ENCODE peak calls at places on chromosomes 7 and 10, in seven cellular contexts. J is left ventricle myocardium superior, B is endothelial cell, C is DMS53, N is GM13976, P is COR-L47, V is neuronal stem cell. Z is an unnamed sample.

GRCh38 chr10:51300617-51301350 is 226.5 kb downstream of the PRKG1 start:
- DNase-seq in V (no peak), N (no peak), P (no peak), C (no peak), J (no peak), B (no peak), Z (peak; percentile 1)

GRCh38 chr7:156777364-156778069 is 115.5 kb downstream of the LMBR1 start:
- DNase-seq in C (no peak), V (no peak), J (no peak), P (no peak), N (peak; percentile 28), B (no peak), Z (no peak)

GRCh38 chr10:128203028-128203427 is 76.8 kb upstream of the MKI67 start:
- DNase-seq in V (no peak), B (no peak), J (no peak), C (no peak), P (no peak), N (no peak), Z (no peak)

GRCh38 chr10:132434405-132435005 is 37.5 kb downstream of the PWWP2B start:
- DNase-seq in C (peak; percentile 44), N (no peak), J (peak; percentile 79), B (no peak), P (no peak), V (no peak), Z (no peak)

GRCh38 chr10:76341740-76342139 is 910.3 kb downstream of the LRMDA start:
- DNase-seq in J (no peak), B (no peak), P (no peak), N (no peak), V (no peak), C (no peak), Z (peak; percentile 21)

GRCh38 chr10:50653142-50653541 is 29.4 kb upstream of the SGMS1 start:
- DNase-seq in N (peak; percentile 17), C (peak; percentile 54), J (no peak), V (no peak), B (no peak), P (no peak), Z (peak; percentile 11)

GRCh38 chr7:127937066-127937680 is 94.1 kb downstream of the LRRC4 start:
- DNase-seq in B (no peak), C (no peak), P (peak; percentile 29), V (no peak), N (no peak), J (no peak), Z (peak; percentile 96)

GRCh38 chr10:3886666-3887251 is 101.8 kb upstream of the KLF6 start:
- DNase-seq in P (no peak), V (no peak), J (no peak), N (no peak), B (no peak), C (peak; percentile 59), Z (no peak)

GRCh38 chr7:80584778-80585177 is 53.7 kb upstream of the CD36 start:
- DNase-seq in V (no peak), P (no peak), B (no peak), N (no peak), J (no peak), C (peak; percentile 45), Z (peak; percentile 47)

GRCh38 chr7:253491-254336 is 36.3 kb upstream of the FOXL3 start:
- DNase-seq in B (no peak), C (no peak), J (peak; percentile 3), P (no peak), V (no peak), N (no peak), Z (no peak)

GRCh38 chr7:27185013-27185707 is at the start of gene HOXA11:
- DNase-seq in J (no peak), P (no peak), C (peak; percentile 82), N (no peak), B (no peak), V (no peak), Z (peak; percentile 94)

GRCh38 chr7:44291733-44292395 is 33.5 kb downstream of the CAMK2B start:
- DNase-seq in P (no peak), J (no peak), C (no peak), B (no peak), V (no peak), N (no peak), Z (no peak)

GRCh38 chr7:4074407-4074806 is 607.7 kb upstream of the FOXK1 start:
- DNase-seq in C (no peak), J (no peak), P (no peak), N (no peak), V (no peak), B (no peak), Z (no peak)

GRCh38 chr7:14806886-14807285 is 95.7 kb downstream of the DGKB start:
- DNase-seq in V (no peak), J (no peak), B (no peak), C (no peak), N (no peak), P (no peak), Z (no peak)

GRCh38 chr10:22823109-22823508 is 104.7 kb upstream of the ARMC3 start:
- DNase-seq in B (no peak), J (no peak), V (no peak), N (no peak), P (no peak), C (peak; percentile 27), Z (no peak)

GRCh38 chr10:27022048-27022447 is 78.2 kb downstream of the ANKRD26 start:
- DNase-seq in C (no peak), B (no peak), P (no peak), N (no peak), J (no peak), V (no peak), Z (no peak)

GRCh38 chr7:29764227-29764626 is 42.1 kb upstream of the WIPF3 start:
- DNase-seq in N (no peak), V (no peak), C (peak; percentile 44), B (peak; percentile 8), P (peak; percentile 27), J (no peak), Z (peak; percentile 26)

GRCh38 chr7:604038-604883 is 84.6 kb upstream of the PDGFA start:
- DNase-seq in C (no peak), V (no peak), B (no peak), N (peak; percentile 91), J (peak; percentile 87), P (no peak), Z (no peak)

GRCh38 chr7:100483728-100484635 is at the start of gene NYAP1:
- DNase-seq in V (peak; percentile 57), J (peak; percentile 73), C (peak; percentile 80), P (peak; percentile 49), B (no peak), N (peak; percentile 68), Z (peak; percentile 85)

GRCh38 chr10:77967611-77968022 is 41.1 kb upstream of the DLG5 start:
- DNase-seq in N (no peak), V (peak; percentile 27), J (no peak), B (no peak), C (no peak), P (no peak), Z (peak; percentile 22)

GRCh38 chr7:104074529-104074928 is 85.1 kb upstream of the RELN start:
- DNase-seq in V (no peak), J (no peak), P (no peak), B (no peak), N (no peak), C (no peak), Z (no peak)

GRCh38 chr10:77771851-77772250 is 134.2 kb upstream of the KCNMA1 start:
- DNase-seq in C (no peak), V (no peak), N (no peak), B (no peak), J (no peak), P (no peak), Z (no peak)

Z was measured in NCI-H69.